ENCODE peak calls at places on chromosomes 7 and 10, in eight cellular contexts. Z is GM23338, W is HepG2, G is K562, Q is HCT116, J is SK-N-SH, V is GM12878, S is H1. N is an unnamed sample.

GRCh38 chr10:132676193-132676891 is 109.6 kb downstream of the NKX6-2 start:
- DNase-seq in Z (no peak), S (no peak), W (peak), J (no peak), V (no peak), Q (no peak), G (no peak), N (no peak)

GRCh38 chr10:52644678-52645434 is 127.7 kb downstream of the MBL2 start:
- DNase-seq in Q (peak), J (peak), W (peak), S (no peak), G (peak), Z (peak), V (no peak), N (peak)

GRCh38 chr10:92327445-92328433 is 36.8 kb downstream of the MARCHF5 start:
- DNase-seq in W (peak), V (no peak), Z (no peak), J (no peak), G (no peak), Q (no peak), S (no peak), N (no peak)

GRCh38 chr10:88687853-88688467 is 18.1 kb upstream of the LIPK start:
- DNase-seq in J (peak), Q (peak), V (no peak), W (peak), S (no peak), Z (peak), G (peak), N (peak)

GRCh38 chr7:109793-110556 is 82.4 kb upstream of the FAM20C start:
- DNase-seq in S (no peak), J (no peak), V (no peak), W (no peak), G (no peak), Z (no peak), Q (no peak), N (no peak)

GRCh38 chr10:128050117-128050516 is 76.1 kb downstream of the MKI67 start:
- DNase-seq in G (no peak), J (no peak), V (no peak), Q (no peak), S (no peak), Z (no peak), W (no peak), N (no peak)

GRCh38 chr10:13092446-13093102 is 7.4 kb upstream of the OPTN start:
- DNase-seq in Z (no peak), S (no peak), G (no peak), V (no peak), W (no peak), Q (no peak), J (no peak), N (no peak)

GRCh38 chr7:5596046-5596895 is 172.6 kb upstream of the TNRC18 start:
- DNase-seq in W (no peak), V (no peak), Q (peak), G (peak), S (no peak), J (peak), Z (peak), N (peak)

GRCh38 chr7:2141011-2141410 is 91.7 kb downstream of the MAD1L1 start:
- DNase-seq in G (no peak), S (no peak), Q (no peak), V (no peak), Z (no peak), J (no peak), W (no peak), N (no peak)

GRCh38 chr10:32622409-32622808 is 176.5 kb downstream of the CCDC7 start:
- DNase-seq in Q (no peak), G (no peak), W (no peak), J (no peak), Z (no peak), V (no peak), S (no peak), N (no peak)

GRCh38 chr10:121653608-121654007 is 55.4 kb upstream of the FGFR2 start:
- DNase-seq in G (no peak), V (no peak), S (no peak), Q (no peak), W (no peak), Z (no peak), J (no peak), N (no peak)

GRCh38 chr10:128096486-128097199 is 29.6 kb downstream of the MKI67 start:
- DNase-seq in V (no peak), Z (no peak), W (no peak), G (no peak), Q (no peak), J (no peak), S (no peak), N (no peak)

GRCh38 chr7:105493928-105494325 is 28.1 kb downstream of the PUS7 start:
- DNase-seq in V (no peak), S (no peak), Z (no peak), G (no peak), Q (no peak), J (no peak), W (no peak), N (peak)

GRCh38 chr10:11225935-11226334 is 208.3 kb downstream of the CELF2 start:
- DNase-seq in G (peak), Q (no peak), W (no peak), J (no peak), V (no peak), S (no peak), Z (no peak), N (no peak)

GRCh38 chr7:145902123-145902522 is 214.5 kb upstream of the CNTNAP2 start:
- DNase-seq in G (no peak), W (no peak), Z (peak), J (no peak), V (no peak), Q (no peak), S (no peak), N (no peak)

GRCh38 chr7:151882734-151883133 is 5.8 kb upstream of the PRKAG2 start:
- DNase-seq in Q (no peak), J (no peak), Z (no peak), G (no peak), S (no peak), W (no peak), V (no peak), N (no peak)

GRCh38 chr7:83663131-83663530 is 14.2 kb upstream of the SEMA3E start:
- DNase-seq in V (no peak), G (no peak), J (no peak), Q (no peak), Z (no peak), W (no peak), S (no peak), N (no peak)

GRCh38 chr10:117374506-117375359 is 507 bp downstream of the PDZD8 start:
- DNase-seq in Z (peak), W (no peak), Q (no peak), G (peak), V (no peak), J (peak), S (no peak), N (peak)

GRCh38 chr10:117053548-117053947 is 48.6 kb upstream of the SHTN1 start:
- DNase-seq in V (no peak), Z (no peak), W (no peak), J (no peak), G (no peak), S (no peak), Q (no peak), N (no peak)

GRCh38 chr7:21690717-21691116 is 147.9 kb downstream of the DNAH11 start:
- DNase-seq in V (no peak), J (no peak), S (no peak), G (no peak), W (no peak), Q (no peak), Z (peak), N (no peak)

GRCh38 chr7:142139597-142140501 is 28.3 kb downstream of the MGAM2 start:
- DNase-seq in Z (no peak), J (no peak), G (no peak), V (no peak), Q (no peak), W (no peak), S (no peak), N (no peak)

GRCh38 chr7:86644282-86645173 is 819 bp downstream of the GRM3 start:
- DNase-seq in S (no peak), J (peak), W (no peak), Q (no peak), G (no peak), V (no peak), Z (peak), N (no peak)

GRCh38 chr7:116086547-116086946 is 56.0 kb upstream of the TFEC start:
- DNase-seq in G (no peak), S (no peak), Q (no peak), V (no peak), Z (no peak), W (no peak), J (no peak), N (no peak)
- TF ChIP-seq POLR2AphosphoS5 in G (no peak), S (no peak), Q (no peak), V (no peak), Z (no peak), W (no peak), J (no peak), N (no peak)

GRCh38 chr10:69338547-69339450 is 60.5 kb downstream of the HK1 start:
- DNase-seq in Z (no peak), J (peak), W (no peak), G (no peak), Q (no peak), V (no peak), S (no peak), N (no peak)
- H3K4me2 ChIP-seq in Z (peak), J (no peak), W (no peak), G (no peak), Q (no peak), V (no peak), S (no peak), N (no peak)

DNA sequence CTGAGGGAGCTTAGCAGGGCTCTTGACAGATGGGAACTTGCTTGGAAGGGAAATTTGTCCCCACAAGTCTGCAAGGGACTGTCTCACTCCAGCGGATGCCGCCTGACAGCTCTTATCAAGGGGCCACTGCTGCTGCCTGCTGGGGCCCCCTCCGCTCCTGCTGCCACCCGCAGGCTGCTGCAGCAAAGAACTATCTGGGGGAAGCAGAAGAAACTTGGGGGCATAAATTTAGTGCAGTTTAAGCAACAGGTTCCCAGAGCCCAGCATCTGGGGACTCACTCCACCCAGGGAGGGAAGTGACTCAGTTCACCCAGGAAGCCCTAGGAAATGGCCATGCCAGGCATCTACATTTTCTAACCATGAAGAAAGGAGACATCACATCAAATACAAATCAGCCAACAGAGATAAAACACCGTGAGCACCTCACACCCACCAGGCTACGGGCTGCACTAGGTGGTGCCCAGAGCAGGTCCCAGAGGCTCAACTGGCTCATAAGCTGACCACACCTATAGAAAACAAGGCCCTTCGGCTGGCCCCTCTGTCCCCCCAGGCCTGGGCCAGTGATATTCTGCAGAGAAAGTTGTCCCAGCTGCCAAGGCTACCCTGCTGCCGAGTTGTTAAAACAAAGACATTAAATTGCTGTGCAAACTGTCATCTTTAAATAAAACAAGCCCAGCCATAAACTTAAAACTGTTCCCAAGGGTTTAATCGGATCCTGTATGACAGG is 3.7 kb downstream of the RGS10 start:
- DNase-seq in V (no peak), Q (no peak), S (no peak), J (no peak), G (peak), W (no peak), Z (no peak), N (no peak)
- TF ChIP-seq POLR2AphosphoS5 in V (no peak), Q (no peak), S (no peak), J (no peak), G (peak), W (no peak), Z (no peak), N (no peak)

GRCh38 chr7:95425694-95426093 is 9.1 kb downstream of the PON2 start:
- DNase-seq in S (no peak), V (no peak), G (no peak), Q (no peak), J (no peak), W (no peak), Z (no peak), N (no peak)
- H3K4me2 ChIP-seq in S (no peak), V (no peak), G (no peak), Q (no peak), J (no peak), W (no peak), Z (no peak), N (no peak)

DNA sequence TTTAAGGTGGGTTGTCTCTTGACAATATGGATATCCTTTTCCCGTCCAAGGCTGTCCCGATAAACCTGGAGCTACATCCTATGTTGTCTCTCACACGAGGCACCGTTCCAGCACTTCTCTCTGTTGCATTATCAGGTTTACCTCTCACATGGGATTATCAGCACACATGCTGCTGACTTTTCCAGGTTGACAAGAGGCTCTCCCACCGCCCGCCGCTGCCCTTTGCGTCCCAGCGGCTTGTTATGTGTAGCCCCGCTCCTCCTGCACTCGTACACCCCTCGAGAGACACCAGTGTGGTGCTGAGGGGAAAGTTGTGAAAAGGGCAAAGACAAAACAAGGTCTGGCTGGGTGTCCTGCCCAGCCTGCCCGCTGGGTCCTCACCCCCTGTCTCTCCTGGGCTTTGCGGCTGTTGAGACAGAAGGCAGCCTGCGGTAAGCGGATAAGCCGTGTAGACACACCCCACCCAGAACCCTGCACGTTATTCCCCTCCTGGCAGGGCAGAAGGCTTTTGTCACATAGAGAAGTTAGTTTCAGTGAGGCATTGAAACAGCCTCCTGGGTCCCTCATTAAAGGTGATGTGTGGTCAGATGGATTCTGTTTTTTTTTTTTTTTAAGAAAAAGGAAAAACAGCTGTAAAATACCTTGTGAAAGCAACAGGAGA is 38.7 kb downstream of the UBE3C start:
- DNase-seq in S (no peak), G (no peak), Q (no peak), W (no peak), V (no peak), J (no peak), Z (no peak), N (no peak)
- TF ChIP-seq POLR2AphosphoS5 in S (no peak), G (no peak), Q (no peak), W (no peak), V (no peak), J (no peak), Z (no peak), N (no peak)

GRCh38 chr7:77282897-77283296 is 83.3 kb upstream of the FGL2 start:
- DNase-seq in Z (no peak), Q (no peak), W (no peak), S (no peak), G (no peak), J (no peak), V (no peak), N (no peak)

GRCh38 chr7:77281780-77282478 is 82.3 kb upstream of the FGL2 start:
- DNase-seq in V (no peak), Z (no peak), W (no peak), S (no peak), J (no peak), Q (no peak), G (no peak), N (no peak)

GRCh38 chr7:77284005-77284404 is 84.4 kb upstream of the FGL2 start:
- DNase-seq in G (no peak), W (no peak), V (no peak), Z (no peak), S (no peak), Q (no peak), J (no peak), N (no peak)

GRCh38 chr7:77288676-77289320 is 89.2 kb upstream of the FGL2 start:
- DNase-seq in J (no peak), W (no peak), G (no peak), S (no peak), Q (no peak), V (no peak), Z (no peak), N (peak)

DNA sequence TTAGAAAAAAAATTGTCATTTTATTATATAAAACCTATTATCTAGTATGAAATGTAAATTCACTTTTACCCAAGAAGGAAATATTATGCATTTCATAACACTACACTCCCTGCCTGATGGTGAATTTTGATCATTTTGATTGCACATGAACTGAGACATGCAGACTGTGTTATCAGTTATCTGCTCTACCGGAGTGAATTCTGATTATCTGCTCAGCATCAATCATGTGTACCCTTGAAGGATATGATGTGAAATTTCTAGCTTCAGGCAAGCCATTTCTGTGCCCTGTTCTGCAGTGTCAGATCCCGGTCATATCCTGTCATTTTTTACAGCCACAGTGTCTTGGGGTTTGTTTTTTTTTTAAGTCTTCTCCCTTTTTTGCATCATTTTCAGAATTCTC is 85.0 kb upstream of the FGL2 start:
- DNase-seq in Q (no peak), Z (no peak), G (no peak), J (peak), S (no peak), W (no peak), V (no peak), N (no peak)
- H3K4me2 ChIP-seq in Q (no peak), Z (no peak), G (no peak), J (no peak), S (no peak), W (no peak), V (no peak), N (no peak)

GRCh38 chr10:49366460-49366859 is 29.4 kb downstream of the DRGX start:
- DNase-seq in V (no peak), J (no peak), G (no peak), S (no peak), Q (no peak), W (no peak), Z (no peak), N (no peak)
- TF ChIP-seq POLR2AphosphoS5 in V (no peak), J (no peak), G (no peak), S (no peak), Q (no peak), W (no peak), Z (no peak), N (no peak)

DNA sequence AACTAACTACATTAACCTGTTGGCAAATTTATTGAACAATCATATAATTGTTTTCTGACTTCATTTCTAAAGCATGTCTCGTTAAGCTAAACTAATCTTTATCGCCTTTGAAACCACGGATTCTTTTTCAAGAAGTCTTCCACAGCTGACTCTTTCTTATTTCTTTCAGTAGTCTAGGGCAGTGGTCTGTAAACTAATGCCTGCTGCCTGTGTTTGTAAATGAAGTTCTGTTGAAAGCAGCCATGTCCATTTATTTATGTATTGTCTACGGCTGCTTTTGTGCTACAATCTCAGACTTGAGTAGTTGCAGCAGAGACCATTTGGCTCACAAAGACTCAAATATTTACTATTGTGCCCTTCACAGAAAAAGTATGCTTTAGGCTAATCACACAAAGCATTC is 20.2 kb upstream of the ABLIM1 start:
- DNase-seq in G (no peak), Q (no peak), W (no peak), V (no peak), S (no peak), Z (no peak), J (no peak), N (no peak)
- H3K4me2 ChIP-seq in G (no peak), Q (peak), W (no peak), V (no peak), S (no peak), Z (no peak), J (no peak), N (no peak)

GRCh38 chr10:78777466-78778256 is 291.1 kb upstream of the ZMIZ1 start:
- DNase-seq in G (no peak), V (no peak), Z (no peak), W (no peak), Q (no peak), S (no peak), J (peak), N (no peak)
- TF ChIP-seq POLR2AphosphoS5 in G (no peak), V (no peak), Z (no peak), W (no peak), Q (no peak), S (no peak), J (no peak), N (no peak)

GRCh38 chr7:95027181-95027872 is 119.9 kb downstream of the PPP1R9A start:
- DNase-seq in Q (no peak), W (no peak), G (no peak), V (no peak), Z (no peak), J (no peak), S (no peak), N (no peak)
- H3K4me2 ChIP-seq in Q (no peak), W (peak), G (no peak), V (no peak), Z (no peak), J (no peak), S (no peak), N (no peak)

N was measured in endothelial cell of umbilical vein.